ENCODE peak calls at places on chromosomes 16 and 17, in nine cellular contexts. L is aorta; D is IMR-90; B is neural progenitor cell; V is esophagus squamous epithelium; X is fibroblast of the aortic adventitia; C is GM23338; H is CD8-positive, alpha-beta memory T cell; U is BE2C. I is an unnamed sample.

GRCh38 chr17:75742337-75742736 is 21.1 kb downstream of the ITGB4 start:
- DNase-seq in L (no peak), D (no peak), B (no peak), V (no peak), X (no peak), C (no peak), H (no peak), U (no peak), I (no peak)

GRCh38 chr16:17414421-17414820 is 56.3 kb downstream of the XYLT1 start:
- DNase-seq in L (no peak), D (no peak), B (no peak), V (no peak), X (no peak), C (no peak), H (no peak), U (no peak), I (peak; percentile 44)

GRCh38 chr17:58996968-58997367 is 109.7 kb downstream of the TRIM37 start:
- DNase-seq in L (no peak), D (no peak), B (no peak), V (no peak), X (no peak), C (no peak), H (no peak), U (no peak), I (no peak)

GRCh38 chr17:53032861-53033271 is 789.9 kb upstream of the KIF2B start:
- DNase-seq in L (no peak), D (peak; percentile 0), B (peak; percentile 87), V (no peak), X (no peak), C (peak; percentile 93), H (no peak), U (peak; percentile 84), I (no peak)

GRCh38 chr17:77666881-77667395 is 291.6 kb upstream of the TNRC6C start:
- DNase-seq in L (no peak), D (no peak), B (no peak), V (no peak), X (no peak), C (no peak), H (peak; percentile 50), U (no peak), I (peak; percentile 40)

GRCh38 chr16:1532081-1532760 is 1.2 kb upstream of the TMEM204 start:
- DNase-seq in L (no peak), D (no peak), B (no peak), V (no peak), X (no peak), C (no peak), H (no peak), U (peak; percentile 38), I (no peak)

GRCh38 chr16:87685405-87685755 is 80.4 kb downstream of the KLHDC4 start:
- DNase-seq in L (no peak), D (no peak), B (no peak), V (no peak), X (no peak), C (no peak), H (no peak), U (no peak), I (no peak)

GRCh38 chr17:77649717-77650211 is 308.7 kb upstream of the TNRC6C start:
- DNase-seq in L (peak; percentile 28), D (no peak), B (no peak), V (no peak), X (peak; percentile 2), C (no peak), H (no peak), U (peak; percentile 53), I (no peak)

DNA sequence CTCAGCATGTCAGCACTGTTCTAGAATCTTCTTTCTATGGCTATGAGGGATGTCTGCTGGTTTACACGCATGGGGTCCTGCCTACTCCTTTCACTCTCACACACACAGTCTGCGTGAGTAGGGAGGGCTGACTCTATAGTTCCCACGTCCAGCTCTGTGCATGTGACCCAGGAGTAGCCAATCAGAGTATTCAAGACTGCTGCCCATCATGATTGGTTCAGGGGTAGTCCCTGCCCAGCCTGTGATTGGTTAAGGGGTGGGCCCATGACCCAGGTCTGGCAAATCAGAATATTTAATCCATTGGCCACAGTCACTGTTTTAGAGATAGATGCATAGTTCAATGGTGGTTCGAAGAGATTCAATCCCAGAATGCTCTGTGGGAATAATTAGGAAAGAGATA is 151.3 kb upstream of the IRX3 start:
- DNase-seq in L (no peak), D (no peak), B (no peak), V (no peak), X (no peak), C (no peak), H (no peak), U (peak; percentile 58), I (no peak)
- H3K4me3 ChIP-seq in L (no peak overlapping the region), D (no peak overlapping the region), B (no peak overlapping the region), V (no peak overlapping the region), X (no peak overlapping the region), C (no peak overlapping the region), H (no peak overlapping the region), U (peak overlapping the region; percentile 35), I (no peak overlapping the region)

GRCh38 chr17:48276776-48277175 is 153.2 kb downstream of the SKAP1 start:
- DNase-seq in L (no peak), D (no peak), B (no peak), V (no peak), X (no peak), C (no peak), H (no peak), U (no peak), I (no peak)

GRCh38 chr17:48269209-48269608 is 160.8 kb downstream of the SKAP1 start:
- DNase-seq in L (no peak), D (no peak), B (no peak), V (no peak), X (no peak), C (no peak), H (no peak), U (no peak), I (no peak)

DNA sequence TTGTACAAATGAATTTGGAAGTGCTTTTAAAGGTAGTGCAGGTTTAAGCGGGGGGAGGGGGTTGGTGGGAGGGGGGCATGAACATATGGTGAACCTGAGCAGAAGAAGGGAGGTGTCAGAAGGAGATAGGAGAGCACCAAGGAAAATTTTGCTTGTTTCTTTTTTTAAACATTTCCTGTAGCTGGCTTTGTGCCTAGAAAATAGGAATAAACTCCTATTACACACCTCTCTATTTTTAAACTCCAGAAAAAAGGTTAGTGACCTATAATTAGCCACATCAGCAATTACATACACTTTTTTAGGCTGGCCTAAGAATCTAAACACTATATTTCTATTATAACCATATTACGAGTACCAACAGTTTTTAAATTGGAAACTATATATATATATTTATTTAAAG is 159.1 kb downstream of the SKAP1 start:
- DNase-seq in L (no peak), D (no peak), B (no peak), V (no peak), X (no peak), C (no peak), H (no peak), U (no peak), I (no peak)
- H3K4me3 ChIP-seq in L (no peak overlapping the region), D (no peak overlapping the region), B (no peak overlapping the region), V (no peak overlapping the region), X (no peak overlapping the region), C (no peak overlapping the region), H (no peak overlapping the region), U (no peak overlapping the region), I (no peak overlapping the region)

GRCh38 chr17:39141294-39141693 is 10.1 kb downstream of the PLXDC1 start:
- DNase-seq in L (no peak), D (no peak), B (no peak), V (no peak), X (no peak), C (no peak), H (no peak), U (no peak), I (no peak)

GRCh38 chr17:39141915-39142664 is 9.3 kb downstream of the PLXDC1 start:
- DNase-seq in L (no peak), D (no peak), B (no peak), V (no peak), X (no peak), C (no peak), H (no peak), U (no peak), I (no peak)

GRCh38 chr17:39139137-39139516 is 12.3 kb downstream of the PLXDC1 start:
- DNase-seq in L (no peak), D (peak; percentile 92), B (no peak), V (no peak), X (peak; percentile 72), C (no peak), H (no peak), U (no peak), I (no peak)

GRCh38 chr17:39139561-39139960 is 11.9 kb downstream of the PLXDC1 start:
- DNase-seq in L (no peak), D (no peak), B (no peak), V (no peak), X (no peak), C (no peak), H (no peak), U (no peak), I (no peak)

DNA sequence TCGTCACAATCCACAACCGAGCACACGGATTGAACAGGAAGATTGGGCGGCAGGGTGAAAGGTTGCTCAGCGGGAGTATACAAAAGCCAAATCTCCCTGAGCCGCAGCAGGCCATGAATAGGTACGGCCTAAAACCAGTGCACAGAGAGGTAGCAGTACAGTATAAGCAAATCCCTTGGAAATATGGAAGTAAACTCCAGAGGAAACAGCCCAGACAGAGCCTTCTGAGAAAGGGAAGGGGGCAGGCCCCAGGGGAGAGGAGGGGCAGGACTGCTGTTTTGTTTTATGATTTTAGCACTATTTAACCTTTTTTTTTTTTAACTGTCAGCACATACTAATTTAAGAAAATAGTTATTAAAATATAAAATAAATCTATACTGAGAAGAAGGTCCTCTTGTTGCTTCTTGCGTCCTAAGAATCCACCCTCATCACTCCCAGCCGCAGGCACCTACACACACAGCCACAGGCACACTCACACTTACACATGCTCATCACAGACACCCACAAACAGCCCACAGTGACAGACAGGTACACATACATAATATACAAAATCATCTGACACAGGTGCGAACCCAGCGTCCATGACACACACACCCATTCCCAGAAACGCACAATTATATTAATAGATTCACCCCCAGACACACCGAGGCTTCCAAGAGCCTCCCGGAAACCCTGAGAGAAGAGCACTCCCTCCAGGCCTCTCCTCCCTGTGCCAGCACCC is 12.9 kb downstream of the PLXDC1 start:
- DNase-seq in L (no peak), D (no peak), B (no peak), V (no peak), X (no peak), C (no peak), H (no peak), U (no peak), I (no peak)
- H3K4me3 ChIP-seq in L (no peak overlapping the region), D (no peak overlapping the region), B (no peak overlapping the region), V (no peak overlapping the region), X (no peak overlapping the region), C (no peak overlapping the region), H (no peak overlapping the region), U (no peak overlapping the region), I (no peak overlapping the region)

GRCh38 chr17:72602517-72603345 is 481.9 kb downstream of the SOX9 start:
- DNase-seq in L (no peak), D (peak; percentile 73), B (peak; percentile 78), V (no peak), X (peak; percentile 40), C (peak; percentile 90), H (no peak), U (no peak), I (no peak)

GRCh38 chr17:72600934-72601333 is 480.1 kb downstream of the SOX9 start:
- DNase-seq in L (no peak), D (peak; percentile 80), B (no peak), V (no peak), X (peak; percentile 54), C (no peak), H (no peak), U (no peak), I (no peak)

GRCh38 chr17:72605543-72605942 is 484.7 kb downstream of the SOX9 start:
- DNase-seq in L (no peak), D (no peak), B (no peak), V (no peak), X (no peak), C (no peak), H (no peak), U (no peak), I (no peak)

GRCh38 chr17:72604518-72604917 is 483.7 kb downstream of the SOX9 start:
- DNase-seq in L (no peak), D (no peak), B (no peak), V (no peak), X (no peak), C (no peak), H (no peak), U (no peak), I (no peak)

GRCh38 chr17:72603346-72604242 is 482.8 kb downstream of the SOX9 start:
- DNase-seq in L (no peak), D (peak; percentile 87), B (no peak), V (no peak), X (no peak), C (no peak), H (no peak), U (no peak), I (no peak)
- H3K4me3 ChIP-seq in L (no peak overlapping the region), D (no peak overlapping the region), B (no peak overlapping the region), V (no peak overlapping the region), X (no peak overlapping the region), C (no peak overlapping the region), H (no peak overlapping the region), U (no peak overlapping the region), I (no peak overlapping the region)